ENCODE peak calls at places on chromosomes 6 and 20, in four cellular contexts. One of them, this sample, is unnamed.

GRCh38 chr20:10696650-10697049 is 22.9 kb upstream of the JAG1 start:
- DNase-seq in AG04450: no peak
- DNase-seq in neural crest cell: peak; percentile 9
- DNase-seq in iris pigment epithelial cell: no peak
- DNase-seq in this sample: no peak

GRCh38 chr6:10633216-10633615 is 61.2 kb downstream of the C6orf52 start:
- DNase-seq in AG04450: peak; percentile 66
- DNase-seq in neural crest cell: no peak
- DNase-seq in iris pigment epithelial cell: peak; percentile 90
- DNase-seq in this sample: peak; percentile 44

GRCh38 chr6:106411643-106412200 is 51.2 kb downstream of the CRYBG1 start:
- DNase-seq in AG04450: no peak
- DNase-seq in neural crest cell: no peak
- DNase-seq in iris pigment epithelial cell: no peak
- DNase-seq in this sample: no peak

GRCh38 chr20:33984320-33984719 is 9.4 kb upstream of the RALY start:
- DNase-seq in AG04450: no peak
- DNase-seq in neural crest cell: no peak
- DNase-seq in iris pigment epithelial cell: no peak
- DNase-seq in this sample: no peak

GRCh38 chr6:138257638-138258040 is 39.3 kb upstream of the PBOV1 start:
- DNase-seq in AG04450: no peak
- DNase-seq in neural crest cell: no peak
- DNase-seq in iris pigment epithelial cell: no peak
- DNase-seq in this sample: no peak

GRCh38 chr6:11028959-11029358 is 15.1 kb downstream of the ELOVL2 start:
- DNase-seq in AG04450: no peak
- DNase-seq in neural crest cell: no peak
- DNase-seq in iris pigment epithelial cell: no peak
- DNase-seq in this sample: no peak

GRCh38 chr6:35707714-35708407 is 19.1 kb upstream of the FKBP5 start:
- DNase-seq in AG04450: no peak
- DNase-seq in neural crest cell: no peak
- DNase-seq in iris pigment epithelial cell: no peak
- DNase-seq in this sample: no peak

GRCh38 chr6:18138906-18139305 is 16.0 kb downstream of the TPMT start:
- DNase-seq in AG04450: no peak
- DNase-seq in neural crest cell: no peak
- DNase-seq in iris pigment epithelial cell: no peak
- DNase-seq in this sample: no peak

GRCh38 chr6:38755207-38755606 is 40.1 kb downstream of the DNAH8 start:
- DNase-seq in AG04450: no peak
- DNase-seq in neural crest cell: no peak
- DNase-seq in iris pigment epithelial cell: no peak
- DNase-seq in this sample: no peak

GRCh38 chr20:10498196-10498595 is 63.1 kb downstream of the SLX4IP start:
- DNase-seq in AG04450: no peak
- DNase-seq in neural crest cell: no peak
- DNase-seq in iris pigment epithelial cell: no peak
- DNase-seq in this sample: no peak

GRCh38 chr6:101391772-101392560 is 1.5 kb upstream of the GRIK2 start:
- DNase-seq in AG04450: no peak
- DNase-seq in neural crest cell: no peak
- DNase-seq in iris pigment epithelial cell: no peak
- DNase-seq in this sample: no peak

GRCh38 chr6:22251331-22251730 is 45.5 kb downstream of the PRL start:
- DNase-seq in AG04450: no peak
- DNase-seq in neural crest cell: no peak
- DNase-seq in iris pigment epithelial cell: peak; percentile 83
- DNase-seq in this sample: peak; percentile 33

GRCh38 chr20:36469973-36470372 is 71.3 kb upstream of the MYL9 start:
- DNase-seq in AG04450: no peak
- DNase-seq in neural crest cell: no peak
- DNase-seq in iris pigment epithelial cell: no peak
- DNase-seq in this sample: no peak

GRCh38 chr6:41706876-41707564 is 28.4 kb downstream of the TFEB start:
- DNase-seq in AG04450: no peak
- DNase-seq in neural crest cell: no peak
- DNase-seq in iris pigment epithelial cell: peak; percentile 72
- DNase-seq in this sample: no peak

GRCh38 chr6:165774903-165775608 is 112.0 kb upstream of the PDE10A start:
- DNase-seq in AG04450: no peak
- DNase-seq in neural crest cell: no peak
- DNase-seq in iris pigment epithelial cell: no peak
- DNase-seq in this sample: no peak

GRCh38 chr20:48904566-48905321 is 16.8 kb upstream of the ARFGEF2 start:
- DNase-seq in AG04450: no peak
- DNase-seq in neural crest cell: peak; percentile 76
- DNase-seq in iris pigment epithelial cell: peak; percentile 62
- DNase-seq in this sample: no peak